ENCODE peak calls at places on chromosome 13, in four cellular contexts. One of them, this sample, is unnamed.

GRCh38 chr13:102608944-102609343 is 12.2 kb downstream of the TPP2 start:
- DNase-seq in cardiac muscle cell: no peak
- DNase-seq in left lung: no peak
- DNase-seq in GM12878: no peak
- DNase-seq in this sample: no peak

GRCh38 chr13:27463500-27463899 is 13.1 kb upstream of the MTIF3 start:
- DNase-seq in left lung: no peak
- DNase-seq in cardiac muscle cell: no peak
- DNase-seq in GM12878: no peak
- DNase-seq in this sample: no peak

GRCh38 chr13:85266331-85266730 is 532.9 kb downstream of the SLITRK6 start:
- DNase-seq in left lung: no peak
- DNase-seq in GM12878: no peak
- DNase-seq in cardiac muscle cell: no peak
- DNase-seq in this sample: no peak

GRCh38 chr13:53781941-53782340 is 753.3 kb downstream of the OLFM4 start:
- DNase-seq in GM12878: no peak
- DNase-seq in left lung: no peak
- DNase-seq in cardiac muscle cell: peak; percentile 18
- DNase-seq in this sample: no peak

GRCh38 chr13:52053460-52053859 is 29.0 kb downstream of the UTP14C start:
- DNase-seq in left lung: no peak
- DNase-seq in GM12878: no peak
- DNase-seq in cardiac muscle cell: no peak
- DNase-seq in this sample: no peak

GRCh38 chr13:113758651-113759524 is at the start of gene TMEM255B:
- DNase-seq in GM12878: no peak
- DNase-seq in left lung: peak; percentile 90
- DNase-seq in cardiac muscle cell: peak; percentile 88
- DNase-seq in this sample: no peak

GRCh38 chr13:35855531-35856019 is 275.6 kb downstream of the DCLK1 start:
- DNase-seq in left lung: no peak
- DNase-seq in cardiac muscle cell: no peak
- DNase-seq in GM12878: no peak
- DNase-seq in this sample: no peak

GRCh38 chr13:100561599-100562204 is 26.9 kb downstream of the GGACT start:
- DNase-seq in GM12878: no peak
- DNase-seq in cardiac muscle cell: no peak
- DNase-seq in left lung: no peak
- DNase-seq in this sample: no peak

GRCh38 chr13:44231786-44232516 is 141.7 kb upstream of the SERP2 start:
- DNase-seq in left lung: peak; percentile 83
- DNase-seq in GM12878: no peak
- DNase-seq in cardiac muscle cell: no peak
- DNase-seq in this sample: peak; percentile 67

GRCh38 chr13:75537401-75538365 is at the start of gene COMMD6:
- DNase-seq in cardiac muscle cell: peak; percentile 86
- DNase-seq in GM12878: peak; percentile 42
- DNase-seq in left lung: peak; percentile 81
- DNase-seq in this sample: peak; percentile 56
- TF ChIP-seq CTCF in cardiac muscle cell: no peak
- TF ChIP-seq CTCF in GM12878: no peak
- TF ChIP-seq CTCF in left lung: peak; percentile 69
- TF ChIP-seq CTCF in this sample: peak; percentile 31

GRCh38 chr13:110560606-110561334 is 752 bp downstream of the RAB20 start:
- DNase-seq in GM12878: no peak
- DNase-seq in cardiac muscle cell: peak; percentile 69
- DNase-seq in left lung: no peak
- DNase-seq in this sample: no peak

GRCh38 chr13:110564472-110564985 is 3.0 kb upstream of the RAB20 start:
- DNase-seq in GM12878: no peak
- DNase-seq in left lung: no peak
- DNase-seq in cardiac muscle cell: no peak
- DNase-seq in this sample: no peak

GRCh38 chr13:110563463-110563774 is 1.9 kb upstream of the RAB20 start:
- DNase-seq in cardiac muscle cell: no peak
- DNase-seq in left lung: no peak
- DNase-seq in GM12878: no peak
- DNase-seq in this sample: no peak

GRCh38 chr13:110561335-110562033 is at the start of gene RAB20:
- DNase-seq in GM12878: no peak
- DNase-seq in left lung: peak; percentile 94
- DNase-seq in cardiac muscle cell: peak; percentile 88
- DNase-seq in this sample: no peak

DNA sequence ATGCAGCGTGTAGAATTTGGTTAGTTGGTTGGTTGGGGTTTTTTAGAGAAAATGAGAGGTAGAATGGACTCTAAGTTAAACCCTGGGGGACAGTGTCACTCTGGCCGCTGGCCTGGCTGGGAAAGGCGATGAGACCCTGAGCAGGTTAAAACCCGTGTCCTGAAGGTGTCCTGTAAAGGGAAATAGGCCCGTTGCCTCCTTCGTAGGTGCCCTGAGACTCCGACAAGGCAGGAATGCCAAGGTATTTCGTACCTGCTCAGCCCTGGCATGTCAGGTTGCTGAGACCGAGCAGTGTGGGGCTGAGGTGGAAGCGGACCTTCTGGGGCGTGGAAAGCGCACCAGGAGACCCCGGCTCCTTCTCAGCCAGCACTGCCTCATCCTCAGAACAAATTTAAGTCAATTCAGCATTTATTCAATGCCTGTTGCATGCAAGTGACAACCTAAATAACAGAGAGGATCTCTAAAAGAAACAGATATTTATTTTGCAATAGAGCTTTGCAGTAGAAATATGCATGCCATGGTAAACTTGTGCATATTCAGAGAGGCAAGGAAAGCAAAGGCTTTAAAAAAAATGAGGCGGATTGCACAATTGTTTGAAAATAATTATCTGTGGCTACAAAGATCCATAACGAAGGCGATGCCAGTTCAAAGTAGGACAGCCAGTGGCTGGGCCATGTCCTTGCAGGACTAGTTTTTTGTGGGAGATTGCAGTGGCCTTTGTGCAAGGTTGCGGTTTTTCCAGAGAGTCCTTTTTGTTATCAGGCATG is 1.4 kb upstream of the RAB20 start:
- DNase-seq in GM12878: no peak
- DNase-seq in left lung: no peak
- DNase-seq in cardiac muscle cell: no peak
- DNase-seq in this sample: no peak
- H3K4me3 ChIP-seq in GM12878: peak overlapping the region; percentile 89
- H3K4me3 ChIP-seq in left lung: peak overlapping the region; percentile 98
- H3K4me3 ChIP-seq in cardiac muscle cell: peak overlapping the region; percentile 76
- H3K4me3 ChIP-seq in this sample: peak overlapping the region; percentile 87

DNA sequence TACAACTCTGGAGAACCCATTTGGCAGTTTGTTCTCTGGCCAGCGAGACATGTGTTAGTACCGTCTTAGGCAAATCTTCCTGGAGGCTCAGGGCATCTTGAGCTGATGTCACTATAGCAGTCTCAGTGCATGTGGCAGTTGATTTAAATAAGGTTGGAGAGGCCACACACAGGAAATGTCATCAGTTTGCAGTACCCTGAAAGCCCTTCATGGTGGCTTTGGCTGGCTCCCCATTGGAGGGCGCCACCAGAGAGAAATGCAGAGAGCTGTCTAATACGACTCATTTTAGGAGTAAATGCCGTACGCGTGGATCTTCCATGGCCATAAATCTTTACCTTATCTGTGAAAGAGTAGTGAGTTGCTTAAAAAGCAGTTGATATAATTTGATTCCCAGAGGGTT is 163.1 kb downstream of the STK24 start:
- DNase-seq in left lung: no peak
- DNase-seq in GM12878: no peak
- DNase-seq in cardiac muscle cell: no peak
- DNase-seq in this sample: no peak
- H3K36me3 ChIP-seq in left lung: no peaks in the 10 kb centered on the region
- H3K36me3 ChIP-seq in GM12878: no peaks in the 10 kb centered on the region
- H3K36me3 ChIP-seq in cardiac muscle cell: no peaks in the 10 kb centered on the region
- H3K36me3 ChIP-seq in this sample: peaks cover 33% of the 10 kb centered on the region

DNA sequence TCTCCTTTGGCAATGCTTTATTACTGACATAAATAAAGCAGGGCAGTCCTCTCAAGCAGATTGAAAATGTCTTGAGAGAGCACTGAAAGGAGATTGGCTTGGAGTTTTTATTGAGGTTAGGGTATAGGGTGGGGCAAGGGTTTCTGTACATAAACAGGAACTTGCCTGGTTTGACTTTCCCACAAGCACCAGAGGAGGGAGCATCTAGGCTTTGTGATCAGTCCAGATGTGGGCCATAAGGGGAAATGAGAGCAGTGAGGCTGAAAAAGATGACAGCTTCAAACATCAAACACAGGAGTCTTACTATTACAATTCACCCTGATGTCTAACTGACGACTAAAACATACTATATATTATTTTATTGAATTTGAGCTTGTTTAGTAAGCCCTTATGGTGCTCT is 260.9 kb downstream of the MTUS2 start:
- DNase-seq in left lung: no peak
- DNase-seq in cardiac muscle cell: no peak
- DNase-seq in GM12878: peak; percentile 48
- DNase-seq in this sample: no peak
- TF ChIP-seq CTCF in left lung: no peak
- TF ChIP-seq CTCF in cardiac muscle cell: no peak
- TF ChIP-seq CTCF in GM12878: peak; percentile 28
- TF ChIP-seq CTCF in this sample: no peak

DNA sequence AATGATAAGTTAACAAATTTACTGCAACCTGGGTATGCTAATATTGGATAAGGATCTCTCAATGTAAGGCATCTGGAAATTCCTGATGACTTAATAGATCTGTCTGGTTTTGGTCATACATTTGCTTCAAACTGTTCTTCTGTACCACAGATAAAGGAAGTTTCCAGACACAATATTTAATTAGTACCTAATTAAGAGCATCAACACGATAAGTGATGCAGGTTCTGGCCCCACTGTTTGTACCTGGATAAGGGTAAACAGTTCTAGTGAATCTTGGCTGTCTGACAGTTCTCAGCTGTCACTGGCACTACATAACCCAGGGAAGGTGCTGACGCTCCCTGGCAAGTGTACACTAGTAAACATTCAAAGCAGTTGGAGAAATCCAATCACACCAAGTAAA is 165.6 kb downstream of the MZT1 start:
- DNase-seq in GM12878: no peak
- DNase-seq in left lung: no peak
- DNase-seq in cardiac muscle cell: no peak
- DNase-seq in this sample: no peak
- H3K4me3 ChIP-seq in GM12878: no peak overlapping the region
- H3K4me3 ChIP-seq in left lung: no peak overlapping the region
- H3K4me3 ChIP-seq in cardiac muscle cell: no peak overlapping the region
- H3K4me3 ChIP-seq in this sample: no peak overlapping the region